ENCODE peak calls at places on chromosomes 3 and 15, in eight cellular contexts. One of them, this sample, is unnamed.

GRCh38 chr15:85527907-85528306 is 147.5 kb downstream of the AKAP13 start:
- DNase-seq in anterior cingulate cortex: no peak
- DNase-seq in glutamatergic neuron: no peak
- DNase-seq in stimulated activated CD4-positive, alpha-beta T cell treated with anti-CD3 and anti-CD28 coated beads, TNF-alpha, amount 100 ng/mL, for 24 hours: no peak
- DNase-seq in AG04450: peak; percentile 65
- DNase-seq in astrocyte of the spinal cord: peak; percentile 89
- DNase-seq in KBM-7: no peak
- DNase-seq in right cardiac atrium: no peak
- DNase-seq in this sample: no peak

GRCh38 chr3:112738366-112738765 is 97.4 kb upstream of the CCDC80 start:
- DNase-seq in right cardiac atrium: no peak
- DNase-seq in glutamatergic neuron: no peak
- DNase-seq in AG04450: no peak
- DNase-seq in astrocyte of the spinal cord: no peak
- DNase-seq in KBM-7: no peak
- DNase-seq in stimulated activated CD4-positive, alpha-beta T cell treated with anti-CD3 and anti-CD28 coated beads, TNF-alpha, amount 100 ng/mL, for 24 hours: no peak
- DNase-seq in anterior cingulate cortex: no peak
- DNase-seq in this sample: no peak

GRCh38 chr3:128935922-128936321 is 56.5 kb downstream of the ACAD9 start:
- DNase-seq in astrocyte of the spinal cord: no peak
- DNase-seq in glutamatergic neuron: no peak
- DNase-seq in KBM-7: no peak
- DNase-seq in stimulated activated CD4-positive, alpha-beta T cell treated with anti-CD3 and anti-CD28 coated beads, TNF-alpha, amount 100 ng/mL, for 24 hours: no peak
- DNase-seq in right cardiac atrium: no peak
- DNase-seq in AG04450: no peak
- DNase-seq in anterior cingulate cortex: no peak
- DNase-seq in this sample: no peak

GRCh38 chr3:50428007-50428633 is 68.8 kb upstream of the TMEM115 start:
- DNase-seq in KBM-7: no peak
- DNase-seq in AG04450: no peak
- DNase-seq in astrocyte of the spinal cord: no peak
- DNase-seq in glutamatergic neuron: no peak
- DNase-seq in right cardiac atrium: no peak
- DNase-seq in stimulated activated CD4-positive, alpha-beta T cell treated with anti-CD3 and anti-CD28 coated beads, TNF-alpha, amount 100 ng/mL, for 24 hours: no peak
- DNase-seq in anterior cingulate cortex: no peak
- DNase-seq in this sample: no peak

GRCh38 chr3:103337179-103337845 is 902.5 kb downstream of the ZPLD1 start:
- DNase-seq in KBM-7: no peak
- DNase-seq in glutamatergic neuron: no peak
- DNase-seq in AG04450: no peak
- DNase-seq in right cardiac atrium: no peak
- DNase-seq in anterior cingulate cortex: no peak
- DNase-seq in astrocyte of the spinal cord: no peak
- DNase-seq in stimulated activated CD4-positive, alpha-beta T cell treated with anti-CD3 and anti-CD28 coated beads, TNF-alpha, amount 100 ng/mL, for 24 hours: no peak
- DNase-seq in this sample: no peak

GRCh38 chr3:4834403-4834866 is 144.8 kb upstream of the BHLHE40 start:
- DNase-seq in glutamatergic neuron: no peak
- DNase-seq in stimulated activated CD4-positive, alpha-beta T cell treated with anti-CD3 and anti-CD28 coated beads, TNF-alpha, amount 100 ng/mL, for 24 hours: no peak
- DNase-seq in KBM-7: peak; percentile 71
- DNase-seq in astrocyte of the spinal cord: no peak
- DNase-seq in anterior cingulate cortex: no peak
- DNase-seq in right cardiac atrium: no peak
- DNase-seq in AG04450: no peak
- DNase-seq in this sample: peak; percentile 89

GRCh38 chr15:67133738-67134576 is 68.6 kb downstream of the SMAD3 start:
- DNase-seq in glutamatergic neuron: no peak
- DNase-seq in KBM-7: no peak
- DNase-seq in anterior cingulate cortex: no peak
- DNase-seq in astrocyte of the spinal cord: peak; percentile 79
- DNase-seq in right cardiac atrium: no peak
- DNase-seq in AG04450: no peak
- DNase-seq in stimulated activated CD4-positive, alpha-beta T cell treated with anti-CD3 and anti-CD28 coated beads, TNF-alpha, amount 100 ng/mL, for 24 hours: peak; percentile 50
- DNase-seq in this sample: peak; percentile 75

GRCh38 chr3:193771736-193772135 is 178.7 kb downstream of the OPA1 start:
- DNase-seq in glutamatergic neuron: no peak
- DNase-seq in AG04450: no peak
- DNase-seq in KBM-7: no peak
- DNase-seq in astrocyte of the spinal cord: no peak
- DNase-seq in anterior cingulate cortex: no peak
- DNase-seq in stimulated activated CD4-positive, alpha-beta T cell treated with anti-CD3 and anti-CD28 coated beads, TNF-alpha, amount 100 ng/mL, for 24 hours: no peak
- DNase-seq in right cardiac atrium: no peak
- DNase-seq in this sample: peak; percentile 28

GRCh38 chr15:65916664-65917406 is 47.5 kb downstream of the RAB11A start:
- DNase-seq in right cardiac atrium: peak; percentile 78
- DNase-seq in KBM-7: peak; percentile 21
- DNase-seq in stimulated activated CD4-positive, alpha-beta T cell treated with anti-CD3 and anti-CD28 coated beads, TNF-alpha, amount 100 ng/mL, for 24 hours: peak; percentile 2
- DNase-seq in anterior cingulate cortex: peak; percentile 80
- DNase-seq in astrocyte of the spinal cord: peak; percentile 65
- DNase-seq in AG04450: peak; percentile 24
- DNase-seq in glutamatergic neuron: peak; percentile 84
- DNase-seq in this sample: no peak

GRCh38 chr15:76312540-76313174 is 1.4 kb upstream of the ETFA start:
- DNase-seq in astrocyte of the spinal cord: no peak
- DNase-seq in AG04450: no peak
- DNase-seq in KBM-7: no peak
- DNase-seq in anterior cingulate cortex: no peak
- DNase-seq in glutamatergic neuron: no peak
- DNase-seq in stimulated activated CD4-positive, alpha-beta T cell treated with anti-CD3 and anti-CD28 coated beads, TNF-alpha, amount 100 ng/mL, for 24 hours: no peak
- DNase-seq in right cardiac atrium: no peak
- DNase-seq in this sample: no peak

GRCh38 chr3:40597441-40597840 is 72.7 kb downstream of the ZNF621 start:
- DNase-seq in AG04450: no peak
- DNase-seq in astrocyte of the spinal cord: peak; percentile 49
- DNase-seq in anterior cingulate cortex: no peak
- DNase-seq in stimulated activated CD4-positive, alpha-beta T cell treated with anti-CD3 and anti-CD28 coated beads, TNF-alpha, amount 100 ng/mL, for 24 hours: no peak
- DNase-seq in glutamatergic neuron: no peak
- DNase-seq in right cardiac atrium: no peak
- DNase-seq in KBM-7: no peak
- DNase-seq in this sample: no peak

GRCh38 chr15:90232196-90232595 is 1.5 kb downstream of the CIB1 start:
- DNase-seq in KBM-7: peak; percentile 44
- DNase-seq in stimulated activated CD4-positive, alpha-beta T cell treated with anti-CD3 and anti-CD28 coated beads, TNF-alpha, amount 100 ng/mL, for 24 hours: no peak
- DNase-seq in astrocyte of the spinal cord: no peak
- DNase-seq in AG04450: no peak
- DNase-seq in anterior cingulate cortex: no peak
- DNase-seq in right cardiac atrium: no peak
- DNase-seq in glutamatergic neuron: no peak
- DNase-seq in this sample: no peak

GRCh38 chr3:14001136-14001535 is 121.3 kb upstream of the WNT7A start:
- DNase-seq in glutamatergic neuron: no peak
- DNase-seq in KBM-7: no peak
- DNase-seq in right cardiac atrium: no peak
- DNase-seq in anterior cingulate cortex: no peak
- DNase-seq in astrocyte of the spinal cord: peak; percentile 43
- DNase-seq in AG04450: peak; percentile 0
- DNase-seq in stimulated activated CD4-positive, alpha-beta T cell treated with anti-CD3 and anti-CD28 coated beads, TNF-alpha, amount 100 ng/mL, for 24 hours: no peak
- DNase-seq in this sample: no peak

GRCh38 chr3:161348791-161349400 is 22.4 kb downstream of the SPTSSB start:
- DNase-seq in anterior cingulate cortex: no peak
- DNase-seq in stimulated activated CD4-positive, alpha-beta T cell treated with anti-CD3 and anti-CD28 coated beads, TNF-alpha, amount 100 ng/mL, for 24 hours: no peak
- DNase-seq in astrocyte of the spinal cord: peak; percentile 35
- DNase-seq in glutamatergic neuron: no peak
- DNase-seq in right cardiac atrium: no peak
- DNase-seq in KBM-7: no peak
- DNase-seq in AG04450: no peak
- DNase-seq in this sample: no peak

GRCh38 chr3:100710355-100711198 is 1.3 kb downstream of the TFG start:
- DNase-seq in glutamatergic neuron: peak; percentile 47
- DNase-seq in stimulated activated CD4-positive, alpha-beta T cell treated with anti-CD3 and anti-CD28 coated beads, TNF-alpha, amount 100 ng/mL, for 24 hours: peak; percentile 45
- DNase-seq in KBM-7: peak; percentile 69
- DNase-seq in anterior cingulate cortex: peak; percentile 5
- DNase-seq in astrocyte of the spinal cord: peak; percentile 70
- DNase-seq in AG04450: no peak
- DNase-seq in right cardiac atrium: no peak
- DNase-seq in this sample: peak; percentile 88

GRCh38 chr3:74904646-74905045 is 290.2 kb upstream of the CNTN3 start:
- DNase-seq in stimulated activated CD4-positive, alpha-beta T cell treated with anti-CD3 and anti-CD28 coated beads, TNF-alpha, amount 100 ng/mL, for 24 hours: no peak
- DNase-seq in glutamatergic neuron: no peak
- DNase-seq in right cardiac atrium: no peak
- DNase-seq in astrocyte of the spinal cord: no peak
- DNase-seq in anterior cingulate cortex: no peak
- DNase-seq in AG04450: no peak
- DNase-seq in KBM-7: no peak
- DNase-seq in this sample: no peak

GRCh38 chr15:35491999-35492398 is 54.0 kb downstream of the DPH6 start:
- DNase-seq in astrocyte of the spinal cord: no peak
- DNase-seq in anterior cingulate cortex: no peak
- DNase-seq in stimulated activated CD4-positive, alpha-beta T cell treated with anti-CD3 and anti-CD28 coated beads, TNF-alpha, amount 100 ng/mL, for 24 hours: no peak
- DNase-seq in glutamatergic neuron: no peak
- DNase-seq in right cardiac atrium: no peak
- DNase-seq in KBM-7: no peak
- DNase-seq in AG04450: no peak
- DNase-seq in this sample: no peak

GRCh38 chr15:78049691-78050440 is 27.6 kb downstream of the TBC1D2B start:
- DNase-seq in right cardiac atrium: no peak
- DNase-seq in anterior cingulate cortex: peak; percentile 42
- DNase-seq in AG04450: no peak
- DNase-seq in glutamatergic neuron: no peak
- DNase-seq in astrocyte of the spinal cord: peak; percentile 66
- DNase-seq in KBM-7: peak; percentile 94
- DNase-seq in stimulated activated CD4-positive, alpha-beta T cell treated with anti-CD3 and anti-CD28 coated beads, TNF-alpha, amount 100 ng/mL, for 24 hours: peak; percentile 49
- DNase-seq in this sample: peak; percentile 74

GRCh38 chr15:59590027-59590426 is 21.6 kb upstream of the GCNT3 start:
- DNase-seq in stimulated activated CD4-positive, alpha-beta T cell treated with anti-CD3 and anti-CD28 coated beads, TNF-alpha, amount 100 ng/mL, for 24 hours: no peak
- DNase-seq in astrocyte of the spinal cord: no peak
- DNase-seq in AG04450: no peak
- DNase-seq in right cardiac atrium: no peak
- DNase-seq in glutamatergic neuron: no peak
- DNase-seq in anterior cingulate cortex: no peak
- DNase-seq in KBM-7: no peak
- DNase-seq in this sample: no peak